ENCODE peak calls at places on chromosomes 2 and 18, in four cellular contexts. T is HEK293T, W is HepG2, Z is K562. I is an unnamed sample.

GRCh38 chr2:170817247-170817998 is 736 bp downstream of the GAD1 start:
- DNase-seq in Z (peak; percentile 31), W (no peak), T (peak; percentile 55), I (peak; percentile 46)

GRCh38 chr2:126657146-126657635 is 1.2 kb downstream of the GYPC start:
- DNase-seq in T (peak; percentile 73), Z (peak; percentile 59), W (no peak), I (peak; percentile 27)

GRCh38 chr2:54981409-54981808 is 68.8 kb downstream of the RTN4 start:
- DNase-seq in T (no peak), W (no peak), Z (no peak), I (no peak)

GRCh38 chr2:221958224-221958623 is 340.6 kb downstream of the PAX3 start:
- DNase-seq in W (no peak), Z (no peak), T (no peak), I (peak; percentile 22)

GRCh38 chr2:196372811-196373664 is 201.7 kb upstream of the STK17B start:
- DNase-seq in W (no peak), T (no peak), Z (peak; percentile 13), I (no peak)

GRCh38 chr2:53559302-53559967 is 208.2 kb upstream of the CHAC2 start:
- DNase-seq in W (no peak), Z (no peak), T (no peak), I (no peak)

GRCh38 chr2:47029737-47030524 is 114.3 kb upstream of the MCFD2 start:
- DNase-seq in T (no peak), W (peak; percentile 81), Z (no peak), I (no peak)

GRCh38 chr2:239369631-239370161 is 31.1 kb downstream of the HDAC4 start:
- DNase-seq in Z (no peak), W (no peak), T (no peak), I (no peak)

GRCh38 chr2:172195836-172196376 is 93.2 kb upstream of the DLX2 start:
- DNase-seq in W (no peak), Z (no peak), T (no peak), I (no peak)

GRCh38 chr2:102103992-102104871 is 38.3 kb upstream of the IL1R1 start:
- DNase-seq in Z (no peak), W (no peak), T (no peak), I (no peak)

GRCh38 chr2:64260093-64260808 is 116.0 kb upstream of the PELI1 start:
- DNase-seq in Z (no peak), W (no peak), T (no peak), I (no peak)

GRCh38 chr2:136764397-136765255 is 719 bp upstream of the THSD7B start:
- DNase-seq in W (no peak), T (no peak), Z (no peak), I (peak; percentile 59)

GRCh38 chr2:26605969-26606846 is 35.0 kb downstream of the CIB4 start:
- DNase-seq in T (no peak), Z (no peak), W (no peak), I (no peak)

GRCh38 chr18:56789004-56789888 is 138.1 kb downstream of the WDR7 start:
- DNase-seq in Z (peak; percentile 30), T (peak; percentile 13), W (peak; percentile 33), I (peak; percentile 66)

GRCh38 chr2:40105593-40105992 is 326.5 kb upstream of the THUMPD2 start:
- DNase-seq in T (no peak), Z (no peak), W (no peak), I (no peak)

GRCh38 chr2:238100821-238101771 is 956 bp downstream of the ESPNL start:
- DNase-seq in W (no peak), T (no peak), Z (no peak), I (no peak)

GRCh38 chr18:23077493-23078256 is 57.6 kb upstream of the CABLES1 start:
- DNase-seq in T (no peak), W (peak; percentile 75), Z (no peak), I (peak; percentile 21)

GRCh38 chr2:73106791-73107190 is 6.0 kb downstream of the RAB11FIP5 start:
- DNase-seq in Z (no peak), T (no peak), W (no peak), I (no peak)

GRCh38 chr18:13791181-13791580 is 32.8 kb upstream of the MC5R start:
- DNase-seq in Z (no peak), W (no peak), T (no peak), I (no peak)

GRCh38 chr18:66993492-66993891 is 389.6 kb upstream of the CDH19 start:
- DNase-seq in W (peak; percentile 53), T (no peak), Z (no peak), I (no peak)

GRCh38 chr18:31553800-31554199 is 37.9 kb upstream of the TTR start:
- DNase-seq in T (no peak), Z (no peak), W (no peak), I (no peak)

GRCh38 chr2:150136407-150136806 is 351.1 kb downstream of the RND3 start:
- DNase-seq in W (no peak), Z (no peak), T (no peak), I (no peak)

GRCh38 chr2:141959016-141959415 is 171.8 kb downstream of the LRP1B start:
- DNase-seq in T (no peak), W (no peak), Z (no peak), I (no peak)

GRCh38 chr2:241228081-241228859 is 39.8 kb downstream of the ANO7 start:
- DNase-seq in Z (peak; percentile 50), W (no peak), T (no peak), I (no peak)

GRCh38 chr2:217846321-217846743 is 156.5 kb downstream of the TNS1 start:
- DNase-seq in Z (no peak), T (no peak), W (no peak), I (no peak)

GRCh38 chr2:21469158-21469557 is 345.4 kb downstream of the TDRD15 start:
- DNase-seq in W (no peak), Z (no peak), T (no peak), I (no peak)

GRCh38 chr2:159807183-159808037 is 9.4 kb upstream of the CD302 start:
- DNase-seq in Z (peak; percentile 68), W (peak; percentile 76), T (peak; percentile 63), I (peak; percentile 40)

GRCh38 chr2:236215196-236215595 is 47.0 kb upstream of the GBX2 start:
- DNase-seq in W (no peak), Z (no peak), T (no peak), I (no peak)

GRCh38 chr2:54665436-54665856 is 58.0 kb upstream of the EML6 start:
- DNase-seq in Z (peak; percentile 42), T (peak; percentile 51), W (peak; percentile 76), I (peak; percentile 65)

GRCh38 chr2:148992448-148992847 is 46.1 kb upstream of the LYPD6B start:
- DNase-seq in W (no peak), T (no peak), Z (no peak), I (no peak)

GRCh38 chr2:163182764-163183354 is 344.3 kb upstream of the KCNH7 start:
- DNase-seq in Z (peak; percentile 9), T (peak; percentile 9), W (no peak), I (no peak)

DNA sequence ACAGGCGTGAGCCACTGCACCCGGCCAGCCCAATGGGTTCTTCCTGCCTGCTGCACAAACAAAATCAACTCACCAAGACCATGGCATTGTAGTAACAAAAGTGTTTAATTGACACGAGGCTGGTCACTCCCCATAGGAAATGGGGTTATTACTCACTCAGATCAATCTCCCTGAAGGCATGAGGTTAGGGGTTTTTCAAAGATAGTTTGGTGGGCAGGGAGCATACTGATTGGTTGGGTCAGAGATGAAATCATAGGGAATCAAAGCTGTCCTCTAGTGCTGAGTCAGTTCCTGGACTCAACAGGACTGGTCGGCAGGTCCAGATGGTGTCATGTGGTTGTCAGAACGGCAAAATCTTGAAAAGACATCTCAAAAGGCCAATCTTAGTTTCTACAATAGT is 122.2 kb downstream of the TMEM17 start:
- DNase-seq in Z (no peak), T (no peak), W (no peak), I (no peak)
- TF ChIP-seq ELF4 in Z (no peak), T (no peak), W (no peak), I (no peak)

GRCh38 chr2:157899125-157899839 is 23.2 kb upstream of the ACVR1 start:
- DNase-seq in Z (peak; percentile 74), T (no peak), W (no peak), I (no peak)
- TF ChIP-seq ELF4 in Z (no peak), T (no peak), W (no peak), I (no peak)

GRCh38 chr2:134773372-134774073 is 54.7 kb upstream of the TMEM163 start:
- DNase-seq in Z (no peak), W (no peak), T (no peak), I (peak; percentile 31)
- TF ChIP-seq ELF4 in Z (no peak), W (no peak), T (no peak), I (no peak)

GRCh38 chr2:17899871-17900270 is 21.4 kb downstream of the KCNS3 start:
- DNase-seq in Z (no peak), T (no peak), W (no peak), I (no peak)

GRCh38 chr2:17894551-17894950 is 16.1 kb downstream of the KCNS3 start:
- DNase-seq in T (no peak), Z (no peak), W (no peak), I (no peak)

GRCh38 chr2:17892726-17893534 is 14.5 kb downstream of the KCNS3 start:
- DNase-seq in T (no peak), Z (peak; percentile 26), W (no peak), I (peak; percentile 25)

GRCh38 chr2:17894005-17894404 is 15.5 kb downstream of the KCNS3 start:
- DNase-seq in W (no peak), Z (no peak), T (no peak), I (no peak)
- TF ChIP-seq ELF4 in W (no peak), Z (no peak), T (no peak), I (no peak)

GRCh38 chr2:44940053-44940494 is 1.4 kb upstream of the SIX3 start:
- DNase-seq in T (no peak), W (no peak), Z (no peak), I (no peak)

GRCh38 chr2:44943031-44943692 is 1.7 kb downstream of the SIX3 start:
- DNase-seq in W (no peak), Z (no peak), T (no peak), I (no peak)

GRCh38 chr2:44942304-44943030 is 965 bp downstream of the SIX3 start:
- DNase-seq in W (no peak), T (no peak), Z (no peak), I (peak; percentile 48)

GRCh38 chr2:44940612-44941464 is 664 bp upstream of the SIX3 start:
- DNase-seq in W (no peak), Z (no peak), T (no peak), I (no peak)

GRCh38 chr2:44941551-44942234 is at the start of gene SIX3:
- DNase-seq in Z (no peak), W (no peak), T (no peak), I (peak; percentile 50)
- TF ChIP-seq ELF4 in Z (no peak), W (no peak), T (no peak), I (no peak)

GRCh38 chr18:62521588-62521987 is 1.2 kb upstream of the ZCCHC2 start:
- DNase-seq in W (peak; percentile 56), Z (no peak), T (no peak), I (no peak)
- TF ChIP-seq ELF4 in W (no peak), Z (no peak), T (no peak), I (no peak)